ENCODE peak calls at places on chromosomes 3 and 15, in four cellular contexts. H is H1, Y is HepG2, R is GM12878. J is an unnamed sample.

GRCh38 chr15:83970290-83970890 is 265.2 kb upstream of the GOLGA6L4 start:
- DNase-seq in R (no peak), H (no peak), Y (no peak), J (no peak)

GRCh38 chr3:43627360-43627759 is 5.5 kb upstream of the ANO10 start:
- DNase-seq in Y (no peak), H (no peak), R (no peak), J (no peak)

GRCh38 chr3:105158277-105158676 is 208.4 kb upstream of the ALCAM start:
- DNase-seq in R (no peak), H (no peak), Y (no peak), J (no peak)

GRCh38 chr15:91967935-91968605 is 114.6 kb downstream of the SLCO3A1 start:
- DNase-seq in R (no peak), H (no peak), Y (no peak), J (no peak)

GRCh38 chr3:172569128-172570008 is 46.1 kb upstream of the TNFSF10 start:
- DNase-seq in R (no peak), Y (peak; percentile 21), H (no peak), J (no peak)

GRCh38 chr15:69034352-69034751 is 19.9 kb downstream of the NOX5 start:
- DNase-seq in Y (no peak), H (no peak), R (no peak), J (no peak)

GRCh38 chr15:88467935-88468528 is 524 bp downstream of the MRPS11 start:
- DNase-seq in H (no peak), R (no peak), Y (no peak), J (peak; percentile 43)

GRCh38 chr15:78672285-78673003 is 31.4 kb upstream of the CHRNB4 start:
- DNase-seq in R (no peak), H (no peak), Y (no peak), J (no peak)

GRCh38 chr15:93047621-93048425 is 41.2 kb downstream of the RGMA start:
- DNase-seq in R (no peak), Y (no peak), H (no peak), J (no peak)

GRCh38 chr3:4828279-4829030 is 150.8 kb upstream of the BHLHE40 start:
- DNase-seq in H (no peak), R (no peak), Y (no peak), J (no peak)

GRCh38 chr15:65399997-65400396 is 22.2 kb upstream of the IGDCC3 start:
- DNase-seq in Y (no peak), H (no peak), R (no peak), J (no peak)

GRCh38 chr3:126435456-126436315 is 40.0 kb downstream of the ZXDC start:
- DNase-seq in R (no peak), H (no peak), Y (no peak), J (no peak)

GRCh38 chr3:169662215-169663070 is 1.1 kb downstream of the MECOM start:
- DNase-seq in Y (peak; percentile 66), R (no peak), H (no peak), J (peak; percentile 76)

GRCh38 chr3:38108649-38109579 is 28.0 kb downstream of the ACAA1 start:
- DNase-seq in R (no peak), H (no peak), Y (no peak), J (no peak)

GRCh38 chr3:157602424-157602823 is 99.2 kb upstream of the VEPH1 start:
- DNase-seq in Y (no peak), H (no peak), R (no peak), J (no peak)

GRCh38 chr3:42741796-42742195 is 31.3 kb downstream of the CCDC13 start:
- DNase-seq in Y (no peak), H (no peak), R (no peak), J (no peak)

GRCh38 chr3:27681249-27681748 is 40.8 kb downstream of the EOMES start:
- DNase-seq in H (no peak), Y (peak; percentile 74), R (peak; percentile 38), J (peak; percentile 35)

GRCh38 chr15:63835211-63835568 is 1.4 kb upstream of the HERC1 start:
- DNase-seq in H (no peak), Y (no peak), R (no peak), J (no peak)

GRCh38 chr3:180382781-180383180 is 219.2 kb upstream of the TTC14 start:
- DNase-seq in R (no peak), Y (no peak), H (no peak), J (no peak)

GRCh38 chr3:41489205-41489604 is 289.9 kb downstream of the CTNNB1 start:
- DNase-seq in H (no peak), Y (no peak), R (no peak), J (no peak)

GRCh38 chr15:52427804-52428203 is 100.9 kb downstream of the MYO5A start:
- DNase-seq in H (no peak), Y (no peak), R (no peak), J (no peak)

DNA sequence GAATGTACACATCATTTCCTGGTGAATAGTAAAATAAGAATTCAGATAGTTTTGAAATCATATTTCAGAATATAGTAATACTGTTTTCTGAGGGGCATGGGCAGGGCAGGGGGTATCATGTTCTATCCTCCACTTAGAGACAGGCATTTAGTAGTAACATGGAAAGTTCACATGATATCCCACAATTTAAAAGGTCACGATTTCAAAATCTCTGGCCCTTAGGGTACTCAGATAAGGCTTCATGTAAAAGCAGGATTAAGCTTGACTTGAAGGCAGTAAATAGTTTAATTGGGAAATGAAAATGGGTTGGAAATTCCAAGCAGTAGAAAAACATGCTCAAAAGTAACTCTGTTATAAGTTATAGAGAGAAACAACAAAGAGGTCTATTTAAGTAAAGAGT is 353.2 kb upstream of the AGTR1 start:
- DNase-seq in H (no peak), R (no peak), Y (no peak), J (no peak)
- TF ChIP-seq ATF3 in H (no peak), R (no peak), Y (no peak), J (no peak)

GRCh38 chr15:85316244-85316934 is 64.0 kb upstream of the AKAP13 start:
- DNase-seq in R (no peak), H (no peak), Y (peak; percentile 14), J (no peak)
- TF ChIP-seq BRCA1 in R (no peak), H (no peak), Y (no peak), J (no peak)

GRCh38 chr3:112813723-112814171 is 32.9 kb downstream of the CD200R1L start:
- DNase-seq in R (peak; percentile 69), H (no peak), Y (no peak), J (peak; percentile 16)
- TF ChIP-seq RFX5 in R (no peak), H (no peak), Y (no peak), J (no peak)

DNA sequence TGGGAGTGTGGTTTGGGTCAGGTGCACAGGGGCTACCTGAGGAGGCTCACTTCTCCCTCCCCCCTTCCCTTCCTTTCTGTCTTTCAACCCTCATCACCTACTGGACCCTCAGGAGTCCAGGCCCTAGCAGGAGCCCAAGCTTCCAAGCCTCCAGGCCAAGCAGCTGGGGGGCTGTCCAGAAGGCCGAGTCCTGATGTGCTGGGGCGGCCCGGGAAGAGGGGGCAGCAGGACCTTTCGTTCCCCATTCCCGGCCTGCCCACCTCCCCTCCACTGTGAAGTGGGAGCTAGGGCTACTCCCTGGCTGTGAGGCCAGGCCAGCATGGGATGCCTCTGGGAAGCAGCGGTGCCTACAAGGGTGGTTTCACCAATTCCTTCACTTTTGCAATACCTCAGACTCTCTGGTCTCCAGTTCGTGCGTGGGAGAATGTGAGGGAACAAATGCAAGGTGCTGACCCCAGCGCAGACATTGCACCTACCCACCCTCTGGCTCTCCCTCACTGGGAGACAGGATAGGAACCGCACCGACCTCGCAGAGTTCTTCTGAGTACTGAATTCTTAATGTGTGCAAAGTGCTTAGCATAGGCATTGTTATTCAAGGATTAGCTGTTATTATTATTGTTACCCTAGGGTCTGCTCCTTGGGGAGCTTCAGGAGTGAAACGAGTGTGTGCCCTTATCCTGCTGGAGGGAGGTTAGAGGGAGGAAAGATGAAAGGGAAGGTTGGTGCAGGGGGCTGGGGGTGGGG is 2.5 kb downstream of the EPHB3 start:
- DNase-seq in H (no peak), R (no peak), Y (no peak), J (no peak)
- TF ChIP-seq ATF3 in H (no peak), R (no peak), Y (no peak), J (no peak)

GRCh38 chr3:17901893-17902292 is 159.5 kb upstream of the TBC1D5 start:
- DNase-seq in R (no peak), H (no peak), Y (no peak), J (no peak)
- TF ChIP-seq BRCA1 in R (no peak), H (no peak), Y (no peak), J (no peak)

GRCh38 chr3:50003216-50003615 is 63.3 kb downstream of the RBM6 start:
- DNase-seq in R (no peak), H (no peak), Y (no peak), J (no peak)

GRCh38 chr3:50003766-50004278 is 63.9 kb downstream of the RBM6 start:
- DNase-seq in H (no peak), Y (no peak), R (no peak), J (no peak)

GRCh38 chr3:49997862-49998261 is 57.9 kb downstream of the RBM6 start:
- DNase-seq in R (no peak), Y (no peak), H (no peak), J (no peak)

GRCh38 chr3:49994476-49994875 is 54.5 kb downstream of the RBM6 start:
- DNase-seq in R (no peak), Y (no peak), H (no peak), J (no peak)

GRCh38 chr3:49998326-49998725 is 58.4 kb downstream of the RBM6 start:
- DNase-seq in Y (no peak), H (no peak), R (no peak), J (peak; percentile 3)
- TF ChIP-seq RFX5 in Y (no peak), H (no peak), R (no peak), J (no peak)

DNA sequence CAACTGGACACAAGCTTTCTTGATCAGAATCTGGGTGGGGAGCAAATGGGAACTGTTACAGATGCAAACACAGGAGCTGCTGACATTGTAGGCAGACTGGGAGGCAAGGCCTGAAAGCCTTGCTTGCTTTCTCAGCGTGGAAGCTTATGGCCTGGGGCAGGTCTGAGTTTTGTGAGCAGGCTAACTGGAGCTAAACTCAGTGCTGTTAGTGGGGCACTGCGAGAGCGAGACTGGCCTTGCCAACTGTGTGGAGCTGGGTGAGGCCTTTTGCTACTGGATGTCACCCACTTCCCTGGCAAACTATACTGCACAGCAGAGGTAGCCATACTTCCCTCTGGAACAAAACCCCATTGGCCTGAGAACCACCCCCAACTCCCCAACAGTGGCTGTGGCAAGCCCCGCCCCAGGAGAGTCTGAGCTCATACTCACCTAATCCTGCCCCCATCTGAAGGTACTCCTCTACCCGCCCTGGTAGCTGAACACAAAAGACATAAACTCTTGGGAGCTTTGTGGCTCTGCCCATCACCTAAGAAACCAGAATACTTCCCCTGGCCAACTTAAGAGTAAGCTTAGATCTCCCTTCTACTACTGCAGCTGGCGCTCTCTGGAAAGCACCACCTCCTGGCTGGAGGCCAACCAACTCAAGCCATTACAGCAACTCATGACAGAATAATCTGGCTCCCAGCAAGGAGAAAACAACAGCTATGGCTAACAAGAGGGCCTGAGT is 42.9 kb downstream of the CFAP20DC start:
- DNase-seq in H (no peak), R (no peak), Y (no peak), J (no peak)
- TF ChIP-seq ATF3 in H (no peak), R (no peak), Y (no peak), J (no peak)

GRCh38 chr3:9978664-9979349 is 7.8 kb downstream of the EMC3 start:
- DNase-seq in R (no peak), H (no peak), Y (no peak), J (peak; percentile 31)

GRCh38 chr3:9980251-9980650 is 6.4 kb downstream of the EMC3 start:
- DNase-seq in R (no peak), Y (no peak), H (no peak), J (no peak)

GRCh38 chr3:9976736-9977709 is 9.6 kb downstream of the EMC3 start:
- DNase-seq in R (no peak), H (no peak), Y (peak; percentile 86), J (peak; percentile 80)
- TF ChIP-seq BRCA1 in R (no peak), H (no peak), Y (no peak), J (no peak)